ENCODE peak calls at places on chromosomes 4 and X, in four cellular contexts. One of them, this sample, is unnamed. For H3K36me3, the result is how much of the 10 kb centered on the place peaks cover.

GRCh38 chrX:29024813-29025342 is 437.6 kb downstream of the IL1RAPL1 start:
- DNase-seq in heart left ventricle: no peak
- DNase-seq in tibial artery: no peak
- DNase-seq in MG63: peak
- DNase-seq in this sample: no peak

GRCh38 chrX:980572-981235 is 231.7 kb downstream of the CRLF2 start:
- DNase-seq in heart left ventricle: no peak
- DNase-seq in tibial artery: peak
- DNase-seq in MG63: no peak
- DNase-seq in this sample: no peak

GRCh38 chr4:166965562-166965961 is 268.7 kb downstream of the SPOCK3 start:
- DNase-seq in heart left ventricle: no peak
- DNase-seq in MG63: no peak
- DNase-seq in tibial artery: no peak
- DNase-seq in this sample: no peak

GRCh38 chr4:156111706-156112105 is 158.0 kb upstream of the CTSO start:
- DNase-seq in tibial artery: no peak
- DNase-seq in MG63: no peak
- DNase-seq in heart left ventricle: no peak
- DNase-seq in this sample: no peak

GRCh38 chr4:128604840-128605239 is 204.7 kb upstream of the JADE1 start:
- DNase-seq in heart left ventricle: no peak
- DNase-seq in MG63: no peak
- DNase-seq in tibial artery: no peak
- DNase-seq in this sample: no peak

GRCh38 chr4:174156239-174156826 is 127.1 kb downstream of the FBXO8 start:
- DNase-seq in MG63: no peak
- DNase-seq in tibial artery: no peak
- DNase-seq in heart left ventricle: no peak
- DNase-seq in this sample: peak

GRCh38 chrX:132390817-132391216 is 98.0 kb downstream of the MBNL3 start:
- DNase-seq in tibial artery: no peak
- DNase-seq in MG63: no peak
- DNase-seq in heart left ventricle: no peak
- DNase-seq in this sample: no peak

GRCh38 chr4:84499065-84499982 is at the start of gene NKX6-1:
- DNase-seq in MG63: peak
- DNase-seq in tibial artery: peak
- DNase-seq in heart left ventricle: peak
- DNase-seq in this sample: peak

GRCh38 chr4:1047976-1048780 is 36.8 kb downstream of the FGFRL1 start:
- DNase-seq in MG63: no peak
- DNase-seq in tibial artery: peak
- DNase-seq in heart left ventricle: peak
- DNase-seq in this sample: no peak

GRCh38 chr4:84879651-84880200 is 86.8 kb downstream of the WDFY3 start:
- DNase-seq in tibial artery: no peak
- DNase-seq in heart left ventricle: no peak
- DNase-seq in MG63: no peak
- DNase-seq in this sample: no peak

GRCh38 chr4:7665321-7665720 is 230.6 kb upstream of the PSAPL1 start:
- DNase-seq in tibial artery: no peak
- DNase-seq in heart left ventricle: no peak
- DNase-seq in MG63: no peak
- DNase-seq in this sample: no peak

GRCh38 chrX:20968996-20969395 is 405.2 kb upstream of the CNKSR2 start:
- DNase-seq in MG63: no peak
- DNase-seq in heart left ventricle: no peak
- DNase-seq in tibial artery: no peak
- DNase-seq in this sample: peak

GRCh38 chr4:104286867-104287266 is 207.8 kb downstream of the CXXC4 start:
- DNase-seq in heart left ventricle: no peak
- DNase-seq in MG63: no peak
- DNase-seq in tibial artery: no peak
- DNase-seq in this sample: no peak

GRCh38 chr4:6971536-6972374 is 62.1 kb downstream of the TBC1D14 start:
- DNase-seq in tibial artery: no peak
- DNase-seq in MG63: no peak
- DNase-seq in heart left ventricle: no peak
- DNase-seq in this sample: no peak

GRCh38 chrX:69014200-69014599 is 151.1 kb downstream of the PJA1 start:
- DNase-seq in heart left ventricle: no peak
- DNase-seq in MG63: peak
- DNase-seq in tibial artery: no peak
- DNase-seq in this sample: no peak

GRCh38 chr4:61408163-61408562 is 208.0 kb downstream of the ADGRL3 start:
- DNase-seq in tibial artery: no peak
- DNase-seq in heart left ventricle: no peak
- DNase-seq in MG63: no peak
- DNase-seq in this sample: no peak

GRCh38 chr4:33780952-33781655 is 2463.2 kb downstream of the ARAP2 start:
- DNase-seq in MG63: no peak
- DNase-seq in heart left ventricle: no peak
- DNase-seq in tibial artery: no peak
- DNase-seq in this sample: no peak

GRCh38 chr4:6416518-6417286 is 55.7 kb downstream of the PPP2R2C start:
- DNase-seq in MG63: peak
- DNase-seq in heart left ventricle: no peak
- DNase-seq in tibial artery: no peak
- DNase-seq in this sample: no peak

GRCh38 chr4:1255699-1256098 is 6.8 kb upstream of the CTBP1 start:
- DNase-seq in MG63: no peak
- DNase-seq in tibial artery: no peak
- DNase-seq in heart left ventricle: no peak
- DNase-seq in this sample: no peak

GRCh38 chr4:26476545-26476944 is 13.7 kb downstream of the CCKAR start:
- DNase-seq in MG63: no peak
- DNase-seq in heart left ventricle: no peak
- DNase-seq in tibial artery: no peak
- DNase-seq in this sample: no peak

GRCh38 chr4:100081511-100081910 is 108.8 kb downstream of the DDIT4L start:
- DNase-seq in heart left ventricle: no peak
- DNase-seq in MG63: no peak
- DNase-seq in tibial artery: no peak
- DNase-seq in this sample: no peak

GRCh38 chr4:4387531-4388311 is 819 bp downstream of the NSG1 start:
- DNase-seq in MG63: no peak
- DNase-seq in heart left ventricle: no peak
- DNase-seq in tibial artery: no peak
- DNase-seq in this sample: no peak

GRCh38 chrX:261858-262390 is 19.3 kb upstream of the PLCXD1 start:
- DNase-seq in tibial artery: no peak
- DNase-seq in MG63: no peak
- DNase-seq in heart left ventricle: no peak
- DNase-seq in this sample: no peak

GRCh38 chr4:85512446-85513205 is 37.7 kb downstream of the ARHGAP24 start:
- DNase-seq in tibial artery: no peak
- DNase-seq in heart left ventricle: no peak
- DNase-seq in MG63: no peak
- DNase-seq in this sample: no peak

GRCh38 chr4:13537832-13538177 is 6.5 kb downstream of the NKX3-2 start:
- DNase-seq in heart left ventricle: no peak
- DNase-seq in MG63: no peak
- DNase-seq in tibial artery: no peak
- DNase-seq in this sample: no peak

GRCh38 chr4:76194325-76194724 is 19.3 kb downstream of the SCARB2 start:
- DNase-seq in heart left ventricle: no peak
- DNase-seq in tibial artery: no peak
- DNase-seq in MG63: peak
- DNase-seq in this sample: no peak

GRCh38 chrX:115204040-115204439 is 14.8 kb downstream of the RBMXL3 start:
- DNase-seq in MG63: no peak
- DNase-seq in heart left ventricle: no peak
- DNase-seq in tibial artery: no peak
- DNase-seq in this sample: no peak

GRCh38 chr4:83661359-83661758 is 125.5 kb downstream of the GPAT3 start:
- DNase-seq in heart left ventricle: no peak
- DNase-seq in tibial artery: no peak
- DNase-seq in MG63: no peak
- DNase-seq in this sample: no peak

GRCh38 chrX:135389717-135390116 is 32.0 kb upstream of the SMIM10L2A start:
- DNase-seq in tibial artery: no peak
- DNase-seq in heart left ventricle: no peak
- DNase-seq in MG63: no peak
- DNase-seq in this sample: no peak

GRCh38 chr4:70728096-70728495 is 6.3 kb downstream of the RUFY3 start:
- DNase-seq in tibial artery: no peak
- DNase-seq in MG63: no peak
- DNase-seq in heart left ventricle: no peak
- DNase-seq in this sample: no peak

GRCh38 chr4:179465131-179465797 is 2023.0 kb upstream of the AGA start:
- DNase-seq in tibial artery: no peak
- DNase-seq in MG63: no peak
- DNase-seq in heart left ventricle: no peak
- DNase-seq in this sample: no peak

GRCh38 chrX:56797966-56798711 is 69.1 kb downstream of the NBDY start:
- DNase-seq in tibial artery: no peak
- DNase-seq in MG63: no peak
- DNase-seq in heart left ventricle: no peak
- DNase-seq in this sample: peak

GRCh38 chrX:65731684-65732289 is 64.3 kb downstream of the MSN start:
- DNase-seq in MG63: no peak
- DNase-seq in heart left ventricle: no peak
- DNase-seq in tibial artery: no peak
- DNase-seq in this sample: no peak

GRCh38 chrX:65723706-65724105 is 56.3 kb downstream of the MSN start:
- DNase-seq in heart left ventricle: no peak
- DNase-seq in tibial artery: no peak
- DNase-seq in MG63: no peak
- DNase-seq in this sample: no peak

DNA sequence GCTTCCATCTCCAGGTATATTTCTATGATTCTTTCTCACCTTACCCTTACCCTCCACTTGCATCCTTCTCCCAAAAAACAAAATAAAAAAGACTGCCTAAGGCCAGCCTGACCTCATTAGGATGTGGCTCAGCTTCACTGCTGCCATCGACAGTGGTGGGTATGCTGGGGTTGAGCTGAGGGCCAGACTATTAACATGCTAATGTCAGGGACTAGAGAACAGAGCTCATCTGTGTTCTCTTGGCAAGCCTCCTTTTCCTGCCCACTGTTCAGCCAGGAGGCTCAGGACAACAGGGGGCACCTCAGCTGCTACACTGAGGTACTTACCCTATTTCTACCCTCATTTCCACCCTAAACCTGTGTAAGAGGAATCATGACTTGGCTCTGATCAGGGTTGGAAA is 59.3 kb downstream of the MSN start:
- DNase-seq in heart left ventricle: no peak
- DNase-seq in MG63: no peak
- DNase-seq in tibial artery: no peak
- DNase-seq in this sample: no peak
- H3K36me3 ChIP-seq in heart left ventricle: half or more
- H3K36me3 ChIP-seq in MG63: under half
- H3K36me3 ChIP-seq in tibial artery: under half
- H3K36me3 ChIP-seq in this sample: under half

GRCh38 chrX:154363706-154364439 is 10.6 kb downstream of the FLNA start:
- DNase-seq in heart left ventricle: no peak
- DNase-seq in tibial artery: no peak
- DNase-seq in MG63: no peak
- DNase-seq in this sample: no peak
- H3K36me3 ChIP-seq in heart left ventricle: half or more
- H3K36me3 ChIP-seq in tibial artery: half or more
- H3K36me3 ChIP-seq in MG63: half or more
- H3K36me3 ChIP-seq in this sample: half or more

GRCh38 chr4:153529646-153530045 is 63.5 kb downstream of the TMEM131L start:
- DNase-seq in heart left ventricle: no peak
- DNase-seq in tibial artery: no peak
- DNase-seq in MG63: no peak
- DNase-seq in this sample: no peak

GRCh38 chr4:153530996-153531375 is 64.8 kb downstream of the TMEM131L start:
- DNase-seq in heart left ventricle: no peak
- DNase-seq in tibial artery: no peak
- DNase-seq in MG63: no peak
- DNase-seq in this sample: no peak

GRCh38 chr4:153527690-153528089 is 61.5 kb downstream of the TMEM131L start:
- DNase-seq in MG63: no peak
- DNase-seq in heart left ventricle: no peak
- DNase-seq in tibial artery: no peak
- DNase-seq in this sample: no peak

GRCh38 chr4:153530284-153530995 is 64.3 kb downstream of the TMEM131L start:
- DNase-seq in tibial artery: no peak
- DNase-seq in heart left ventricle: no peak
- DNase-seq in MG63: no peak
- DNase-seq in this sample: no peak

GRCh38 chr4:153528705-153529493 is 62.7 kb downstream of the TMEM131L start:
- DNase-seq in MG63: no peak
- DNase-seq in heart left ventricle: no peak
- DNase-seq in tibial artery: no peak
- DNase-seq in this sample: no peak
- H3K36me3 ChIP-seq in MG63: under half
- H3K36me3 ChIP-seq in heart left ventricle: under half
- H3K36me3 ChIP-seq in tibial artery: under half
- H3K36me3 ChIP-seq in this sample: under half

GRCh38 chr4:185312699-185313098 is 83.0 kb downstream of the LRP2BP start:
- DNase-seq in MG63: no peak
- DNase-seq in heart left ventricle: no peak
- DNase-seq in tibial artery: no peak
- DNase-seq in this sample: no peak

GRCh38 chr4:185309770-185310169 is 86.0 kb downstream of the LRP2BP start:
- DNase-seq in heart left ventricle: no peak
- DNase-seq in tibial artery: no peak
- DNase-seq in MG63: no peak
- DNase-seq in this sample: no peak

GRCh38 chr4:185305979-185306442 is 89.7 kb downstream of the LRP2BP start:
- DNase-seq in MG63: peak
- DNase-seq in tibial artery: no peak
- DNase-seq in heart left ventricle: no peak
- DNase-seq in this sample: peak

GRCh38 chr4:185307136-185307950 is 88.4 kb downstream of the LRP2BP start:
- DNase-seq in heart left ventricle: no peak
- DNase-seq in MG63: no peak
- DNase-seq in tibial artery: no peak
- DNase-seq in this sample: no peak

DNA sequence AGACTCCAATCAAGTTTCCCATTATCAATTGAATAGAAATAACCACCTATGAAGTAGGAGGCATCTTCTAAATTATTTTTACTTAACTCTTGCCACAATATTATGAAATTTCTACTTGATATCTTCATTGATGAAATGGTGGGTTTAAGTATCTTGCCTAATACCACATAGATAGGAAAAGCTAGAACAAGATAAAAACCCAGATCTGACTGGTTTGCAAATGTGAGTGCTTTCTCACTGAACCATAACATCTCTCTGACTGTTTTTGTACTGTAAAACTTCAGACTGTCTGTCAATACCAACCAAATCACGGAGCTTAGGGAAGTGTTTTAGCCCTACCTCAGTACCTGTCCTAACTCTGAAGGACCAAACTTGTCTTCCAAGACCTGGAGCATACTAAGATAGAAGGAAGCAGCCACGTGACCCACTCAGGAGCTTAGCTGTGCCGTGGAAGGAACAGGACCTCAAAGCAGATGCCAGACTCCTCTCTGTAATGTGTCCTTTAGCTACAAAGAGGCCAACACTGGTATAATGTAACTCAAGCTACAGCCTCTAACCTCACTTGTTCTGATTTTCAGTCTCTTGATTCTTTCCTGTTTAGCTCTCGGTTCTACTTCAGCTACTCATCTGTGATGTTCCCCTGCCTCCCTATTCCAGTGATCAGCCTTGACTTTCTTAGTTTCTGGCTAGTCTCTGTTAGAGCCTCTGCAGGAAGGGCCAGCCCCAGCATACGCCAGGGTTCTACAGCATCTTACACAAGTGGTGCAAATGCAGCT is 84.4 kb downstream of the LRP2BP start:
- DNase-seq in MG63: no peak
- DNase-seq in tibial artery: no peak
- DNase-seq in heart left ventricle: no peak
- DNase-seq in this sample: no peak
- H3K36me3 ChIP-seq in MG63: under half
- H3K36me3 ChIP-seq in tibial artery: under half
- H3K36me3 ChIP-seq in heart left ventricle: under half
- H3K36me3 ChIP-seq in this sample: under half

This sample was measured in SJSA1.